ENCODE peak calls at places on chromosomes 3 and 15, in seven cellular contexts. E, U, R, L, T, D and K are unnamed samples.

GRCh38 chr3:134077649-134078081 is 47.9 kb upstream of the SLCO2A1 start:
- DNase-seq in E (peak), U (no peak), R (no peak), L (no peak), T (no peak), D (no peak), K (no peak)

GRCh38 chr15:31379042-31379441 is 52.4 kb downstream of the KLF13 start:
- DNase-seq in E (no peak), U (no peak), R (no peak), L (no peak), T (no peak), D (no peak), K (no peak)

GRCh38 chr3:23712656-23713559 is 92.8 kb upstream of the UBE2E1 start:
- DNase-seq in E (peak), U (no peak), R (peak), L (peak), T (no peak), D (peak), K (peak)

GRCh38 chr3:15331606-15332404 is 581 bp downstream of the SH3BP5 start:
- DNase-seq in E (peak), U (no peak), R (peak), L (peak), T (no peak), D (no peak), K (peak)

GRCh38 chr15:64507293-64507802 is 47.0 kb downstream of the ZNF609 start:
- DNase-seq in E (peak), U (peak), R (peak), L (peak), T (peak), D (peak), K (no peak)

GRCh38 chr15:86645861-86646393 is 566.3 kb downstream of the AGBL1 start:
- DNase-seq in E (no peak), U (no peak), R (no peak), L (no peak), T (no peak), D (no peak), K (no peak)

GRCh38 chr3:183551930-183552329 is 3.6 kb downstream of the KLHL6 start:
- DNase-seq in E (no peak), U (no peak), R (no peak), L (no peak), T (no peak), D (no peak), K (peak)

GRCh38 chr3:142418926-142419592 is 28.8 kb downstream of the XRN1 start:
- DNase-seq in E (no peak), U (no peak), R (no peak), L (no peak), T (no peak), D (no peak), K (no peak)

GRCh38 chr3:46406786-46407611 is at the start of the genes CCR5AS and CCRL2:
- DNase-seq in E (peak), U (no peak), R (peak), L (no peak), T (peak), D (peak), K (peak)

GRCh38 chr3:134299185-134299887 is 48.7 kb upstream of the RYK start:
- DNase-seq in E (peak), U (no peak), R (peak), L (peak), T (no peak), D (no peak), K (peak)

GRCh38 chr15:29736745-29737023 is 85.6 kb downstream of the TJP1 start:
- DNase-seq in E (peak), U (no peak), R (peak), L (no peak), T (no peak), D (peak), K (no peak)

GRCh38 chr3:196902296-196902695 is 34.6 kb downstream of the SENP5 start:
- DNase-seq in E (no peak), U (no peak), R (no peak), L (no peak), T (no peak), D (no peak), K (no peak)

GRCh38 chr3:141933421-141934300 is 57.2 kb downstream of the ATP1B3 start:
- DNase-seq in E (no peak), U (no peak), R (no peak), L (no peak), T (no peak), D (no peak), K (no peak)

GRCh38 chr3:194344012-194344411 is 7.1 kb downstream of the CPN2 start:
- DNase-seq in E (peak), U (no peak), R (peak), L (peak), T (peak), D (peak), K (peak)

GRCh38 chr15:92906038-92906437 is 5.9 kb downstream of the CHD2 start:
- DNase-seq in E (no peak), U (no peak), R (no peak), L (no peak), T (no peak), D (no peak), K (no peak)

GRCh38 chr3:169495569-169495968 is 167.9 kb downstream of the MECOM start:
- DNase-seq in E (no peak), U (no peak), R (no peak), L (no peak), T (no peak), D (no peak), K (no peak)

GRCh38 chr3:69012111-69012835 is 1.2 kb downstream of the EOGT start:
- DNase-seq in E (peak), U (no peak), R (peak), L (no peak), T (no peak), D (no peak), K (no peak)

GRCh38 chr15:67181221-67181639 is 73.2 kb downstream of the AAGAB start:
- DNase-seq in E (no peak), U (no peak), R (no peak), L (no peak), T (no peak), D (no peak), K (no peak)

GRCh38 chr3:65883614-65884013 is 155.1 kb downstream of the MAGI1 start:
- DNase-seq in E (no peak), U (no peak), R (peak), L (no peak), T (no peak), D (no peak), K (no peak)

GRCh38 chr3:134456121-134456520 is 29.7 kb downstream of the ANAPC13 start:
- DNase-seq in E (no peak), U (no peak), R (no peak), L (no peak), T (no peak), D (no peak), K (no peak)

GRCh38 chr3:49793486-49794085 is 6.1 kb downstream of the CDHR4 start:
- DNase-seq in E (no peak), U (no peak), R (no peak), L (no peak), T (no peak), D (no peak), K (no peak)

GRCh38 chr3:49460188-49460885 is 9.7 kb upstream of the DAG1 start:
- DNase-seq in E (no peak), U (no peak), R (no peak), L (no peak), T (no peak), D (no peak), K (no peak)

GRCh38 chr15:101528108-101528916 is 38.8 kb upstream of the PCSK6 start:
- DNase-seq in E (peak), U (no peak), R (no peak), L (no peak), T (no peak), D (no peak), K (no peak)

GRCh38 chr3:20066079-20066478 is 25.8 kb downstream of the KAT2B start:
- DNase-seq in E (no peak), U (no peak), R (no peak), L (no peak), T (no peak), D (no peak), K (no peak)

GRCh38 chr15:67967871-67968423 is 86.2 kb upstream of the PIAS1 start:
- DNase-seq in E (peak), U (no peak), R (peak), L (peak), T (peak), D (peak), K (no peak)

GRCh38 chr15:99863527-99864198 is 130.4 kb upstream of the LYSMD4 start:
- DNase-seq in E (no peak), U (no peak), R (no peak), L (no peak), T (no peak), D (no peak), K (no peak)

GRCh38 chr3:13465236-13465958 is 14.7 kb upstream of the HDAC11 start:
- DNase-seq in E (no peak), U (no peak), R (no peak), L (no peak), T (peak), D (no peak), K (no peak)

GRCh38 chr15:35838422-35839150 is 292.6 kb upstream of the DPH6 start:
- DNase-seq in E (no peak), U (no peak), R (no peak), L (peak), T (no peak), D (no peak), K (no peak)

GRCh38 chr15:40843183-40843884 is 514 bp upstream of the SPINT1 start:
- DNase-seq in E (no peak), U (no peak), R (no peak), L (no peak), T (peak), D (no peak), K (no peak)

GRCh38 chr15:40845036-40845435 is 1.2 kb downstream of the SPINT1 start:
- DNase-seq in E (no peak), U (no peak), R (no peak), L (no peak), T (no peak), D (no peak), K (no peak)

GRCh38 chr15:40845511-40846284 is 1.9 kb downstream of the SPINT1 start:
- DNase-seq in E (no peak), U (no peak), R (no peak), L (no peak), T (no peak), D (peak), K (peak)

GRCh38 chr15:40844543-40844981 is 714 bp downstream of the SPINT1 start:
- DNase-seq in E (peak), U (no peak), R (no peak), L (peak), T (peak), D (no peak), K (peak)

GRCh38 chr15:40843885-40844542 is at the start of gene SPINT1:
- DNase-seq in E (peak), U (no peak), R (no peak), L (peak), T (peak), D (peak), K (peak)
- TF ChIP-seq EZH2 in E (no peak), U (no peak), R (no peak), L (no peak), T (no peak), D (no peak), K (no peak)

GRCh38 chr15:62164500-62165028 is 521 bp downstream of the C2CD4B start:
- DNase-seq in E (peak), U (no peak), R (no peak), L (peak), T (no peak), D (no peak), K (peak)

GRCh38 chr15:62165793-62166380 is 802 bp upstream of the C2CD4B start:
- DNase-seq in E (no peak), U (no peak), R (no peak), L (no peak), T (no peak), D (no peak), K (no peak)

GRCh38 chr15:62163397-62163796 is 1.7 kb downstream of the C2CD4B start:
- DNase-seq in E (no peak), U (no peak), R (no peak), L (no peak), T (no peak), D (no peak), K (no peak)

GRCh38 chr15:62165029-62165792 is at the start of gene C2CD4B:
- DNase-seq in E (peak), U (no peak), R (no peak), L (peak), T (no peak), D (peak), K (no peak)

GRCh38 chr15:62163847-62164499 is 1.1 kb downstream of the C2CD4B start:
- DNase-seq in E (peak), U (no peak), R (no peak), L (peak), T (no peak), D (no peak), K (no peak)
- TF ChIP-seq EZH2 in E (peak), U (no peak), R (peak), L (peak), T (no peak), D (no peak), K (no peak)

DNA sequence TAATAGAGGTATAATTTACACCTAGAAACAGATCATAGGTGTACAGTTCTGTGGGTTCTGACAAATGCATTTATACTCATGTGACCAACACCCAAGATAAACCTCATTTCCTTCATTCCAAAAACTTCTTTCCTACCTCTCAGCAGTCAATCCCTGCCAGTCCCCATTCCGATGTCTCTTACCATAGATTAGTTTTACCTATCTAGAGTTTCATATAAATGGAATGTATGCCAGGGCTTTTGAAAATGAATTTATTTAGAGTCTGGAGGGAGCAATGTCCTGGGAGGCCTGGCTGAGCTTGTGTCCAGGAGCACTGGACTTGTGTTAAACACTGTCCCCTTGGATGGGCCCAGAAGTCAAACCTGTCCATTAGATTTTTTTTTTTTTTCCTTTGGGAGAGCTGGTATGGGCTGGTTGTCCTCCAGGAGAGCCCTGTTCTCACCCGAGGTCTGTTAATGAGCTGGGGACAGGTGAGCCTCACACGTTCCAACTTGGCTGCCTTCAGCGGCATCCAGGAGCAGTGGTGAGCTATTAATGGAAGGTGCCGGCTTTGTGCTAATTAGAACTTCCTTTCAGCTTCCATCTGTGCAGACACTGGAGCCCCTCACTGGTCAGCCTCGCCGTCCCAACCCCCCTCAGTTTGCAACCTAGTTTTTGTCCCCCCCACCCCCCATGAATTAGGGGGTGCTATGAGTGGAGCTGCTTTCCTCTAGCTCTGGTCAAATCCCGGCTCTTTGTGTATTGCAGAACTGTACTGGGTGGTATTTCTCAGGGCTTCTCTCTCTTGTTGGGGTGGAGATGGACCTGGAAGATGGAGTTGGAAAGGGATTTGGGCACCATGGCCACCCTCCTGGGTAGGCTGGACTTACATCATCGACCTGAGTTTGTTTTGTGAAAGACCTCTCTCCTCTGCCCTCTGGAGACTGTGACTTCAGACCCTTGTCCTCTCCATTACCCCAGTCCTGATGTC is 40.8 kb upstream of the POLG start:
- DNase-seq in E (no peak), U (no peak), R (no peak), L (no peak), T (no peak), D (no peak), K (no peak)
- TF ChIP-seq EZH2 in E (no peak), U (no peak), R (no peak), L (no peak), T (no peak), D (no peak), K (no peak)

DNA sequence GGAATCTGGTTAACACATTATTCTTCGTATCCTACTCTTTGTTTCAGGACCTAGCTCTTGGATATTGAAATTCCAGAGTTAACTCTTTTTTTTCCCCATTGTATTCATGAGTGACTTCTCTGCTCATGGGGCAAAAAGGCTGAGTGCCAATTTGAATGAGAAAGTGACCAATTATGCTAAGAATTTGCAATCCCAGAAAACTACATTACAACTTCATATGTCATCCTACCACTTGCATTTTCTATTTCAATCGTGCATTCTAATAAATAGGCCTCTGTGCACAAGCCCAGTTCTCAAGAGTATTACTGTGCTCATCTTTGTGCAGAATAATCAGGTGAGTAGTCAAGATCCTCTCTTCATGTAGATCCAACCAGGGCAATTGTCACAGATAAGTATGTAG is 537.8 kb downstream of the OTOL1 start:
- DNase-seq in E (peak), U (no peak), R (peak), L (no peak), T (no peak), D (no peak), K (no peak)
- TF ChIP-seq EZH2 in E (no peak), U (no peak), R (no peak), L (no peak), T (no peak), D (no peak), K (no peak)

DNA sequence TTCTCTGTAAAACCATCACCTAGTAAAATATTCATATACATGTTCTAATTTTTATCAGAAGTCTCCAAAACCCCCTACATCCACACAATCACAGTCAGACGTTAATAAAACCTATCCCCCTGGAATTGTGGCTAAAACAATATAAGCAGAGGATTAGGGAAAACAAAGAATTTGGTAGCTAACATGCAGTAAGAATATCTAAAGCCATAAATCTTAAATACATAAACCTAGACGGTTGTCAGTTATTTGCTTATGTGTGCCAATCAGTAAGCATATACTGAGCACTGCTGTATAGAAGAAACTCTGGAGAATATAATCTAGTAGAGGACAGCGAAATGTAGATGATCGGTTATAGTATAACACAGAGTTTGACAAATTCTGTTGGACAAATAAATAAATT is 232.2 kb downstream of the TBC1D5 start:
- DNase-seq in E (no peak), U (no peak), R (no peak), L (no peak), T (no peak), D (no peak), K (no peak)
- TF ChIP-seq EZH2 in E (no peak), U (no peak), R (no peak), L (no peak), T (no peak), D (no peak), K (no peak)

DNA sequence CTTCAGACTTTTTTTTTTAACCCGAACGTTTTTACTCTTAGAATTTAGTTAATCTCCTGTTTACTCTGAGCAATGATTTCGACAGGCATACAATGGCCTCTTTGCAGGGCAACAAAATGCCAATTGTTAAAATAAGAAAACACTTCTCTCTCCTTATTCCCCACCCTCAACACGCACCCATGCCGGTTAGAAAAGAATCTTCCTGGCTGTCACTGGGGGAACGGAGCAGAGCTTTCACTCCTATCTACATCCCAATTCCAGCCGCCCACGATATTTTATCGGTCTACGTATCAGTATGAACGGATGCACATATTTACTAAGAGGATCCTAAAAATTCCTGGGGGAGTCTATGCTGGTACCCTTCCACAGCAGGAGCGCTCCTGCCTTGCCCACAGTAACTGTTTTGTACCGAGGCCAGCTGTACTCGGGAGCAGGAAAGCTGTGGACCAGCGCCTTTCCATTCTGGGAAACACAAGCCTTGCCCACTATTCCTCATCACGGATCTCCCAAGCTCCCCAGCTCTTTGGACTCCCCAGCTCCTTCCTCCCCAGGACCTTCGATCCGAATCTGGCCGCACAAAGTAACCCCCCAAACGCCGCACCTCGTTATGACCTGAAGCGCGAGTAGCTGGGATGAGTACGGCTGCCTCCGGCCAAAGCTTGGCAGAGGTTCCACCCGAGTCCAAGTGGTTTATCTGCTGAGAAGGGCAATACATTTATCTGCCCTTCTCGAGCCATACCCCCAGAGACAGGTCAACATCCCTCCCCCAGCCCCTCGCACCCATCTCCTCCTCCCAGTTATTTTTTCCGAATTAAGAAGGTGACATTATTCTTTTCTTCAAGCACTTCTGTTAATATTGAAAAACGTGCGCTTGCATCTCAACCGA is 2.2 kb upstream of the FOXB1 start:
- DNase-seq in E (no peak), U (no peak), R (no peak), L (peak), T (no peak), D (no peak), K (no peak)
- TF ChIP-seq EZH2 in E (no peak), U (no peak), R (peak), L (peak), T (no peak), D (no peak), K (no peak)